ENCODE peak calls at places on chromosomes 1 and 21, in seven cellular contexts. C is H1, Q is K562, T is HepG2, S is SK-N-SH, Y is GM12878, W is GM12891. F is an unnamed sample.

GRCh38 chr1:87905651-87906050 is 577.0 kb downstream of the LMO4 start:
- DNase-seq in C (no peak), Q (no peak), T (no peak), S (no peak), Y (no peak), W (no peak), F (no peak)

GRCh38 chr1:41890841-41891311 is 27.8 kb downstream of the HIVEP3 start:
- DNase-seq in C (no peak), Q (no peak), T (no peak), S (peak; percentile 78), Y (no peak), W (no peak), F (no peak)

GRCh38 chr21:44800103-44800502 is 1.5 kb downstream of the UBE2G2 start:
- DNase-seq in C (no peak), Q (no peak), T (peak; percentile 63), S (peak; percentile 64), Y (no peak), W (no peak), F (no peak)

GRCh38 chr1:165763442-165763841 is 5.2 kb downstream of the TMCO1 start:
- DNase-seq in C (no peak), Q (no peak), T (no peak), S (no peak), Y (no peak), W (no peak), F (no peak)

GRCh38 chr1:59072017-59072947 is 224.6 kb upstream of the FGGY start:
- DNase-seq in C (no peak), Q (no peak), T (no peak), S (no peak), Y (no peak), W (no peak), F (no peak)

GRCh38 chr1:4769516-4770280 is 115.3 kb downstream of the AJAP1 start:
- DNase-seq in C (no peak), Q (no peak), T (no peak), S (no peak), Y (no peak), W (no peak), F (no peak)

GRCh38 chr1:7638078-7638477 is 133.0 kb upstream of the VAMP3 start:
- DNase-seq in C (no peak), Q (no peak), T (no peak), S (no peak), Y (no peak), W (no peak), F (no peak)

GRCh38 chr1:172344444-172344843 is 76.0 kb upstream of the C1orf105 start:
- DNase-seq in C (no peak), Q (no peak), T (no peak), S (no peak), Y (no peak), W (no peak), F (no peak)

GRCh38 chr1:223487514-223488259 is 94.5 kb downstream of the CCDC185 start:
- DNase-seq in C (no peak), Q (no peak), T (no peak), S (no peak), Y (no peak), W (no peak), F (no peak)

GRCh38 chr1:33420870-33421775 is 9.8 kb downstream of the PHC2 start:
- DNase-seq in C (no peak), Q (no peak), T (no peak), S (no peak), Y (no peak), W (no peak), F (no peak)

GRCh38 chr21:41112740-41113692 is 54.9 kb upstream of the BACE2 start:
- DNase-seq in C (no peak), Q (no peak), T (no peak), S (peak; percentile 23), Y (no peak), W (no peak), F (no peak)

GRCh38 chr1:227775841-227776240 is 39.6 kb upstream of the PRSS38 start:
- DNase-seq in C (no peak), Q (no peak), T (no peak), S (no peak), Y (no peak), W (no peak), F (no peak)

GRCh38 chr1:227776277-227776676 is 39.2 kb upstream of the PRSS38 start:
- DNase-seq in C (no peak), Q (no peak), T (no peak), S (no peak), Y (no peak), W (no peak), F (no peak)

GRCh38 chr1:227773558-227773957 is 38.3 kb downstream of the SNAP47 start:
- DNase-seq in C (no peak), Q (no peak), T (no peak), S (no peak), Y (no peak), W (no peak), F (no peak)

GRCh38 chr1:227774051-227774720 is 39.0 kb downstream of the SNAP47 start:
- DNase-seq in C (no peak), Q (no peak), T (no peak), S (no peak), Y (no peak), W (no peak), F (no peak)

DNA sequence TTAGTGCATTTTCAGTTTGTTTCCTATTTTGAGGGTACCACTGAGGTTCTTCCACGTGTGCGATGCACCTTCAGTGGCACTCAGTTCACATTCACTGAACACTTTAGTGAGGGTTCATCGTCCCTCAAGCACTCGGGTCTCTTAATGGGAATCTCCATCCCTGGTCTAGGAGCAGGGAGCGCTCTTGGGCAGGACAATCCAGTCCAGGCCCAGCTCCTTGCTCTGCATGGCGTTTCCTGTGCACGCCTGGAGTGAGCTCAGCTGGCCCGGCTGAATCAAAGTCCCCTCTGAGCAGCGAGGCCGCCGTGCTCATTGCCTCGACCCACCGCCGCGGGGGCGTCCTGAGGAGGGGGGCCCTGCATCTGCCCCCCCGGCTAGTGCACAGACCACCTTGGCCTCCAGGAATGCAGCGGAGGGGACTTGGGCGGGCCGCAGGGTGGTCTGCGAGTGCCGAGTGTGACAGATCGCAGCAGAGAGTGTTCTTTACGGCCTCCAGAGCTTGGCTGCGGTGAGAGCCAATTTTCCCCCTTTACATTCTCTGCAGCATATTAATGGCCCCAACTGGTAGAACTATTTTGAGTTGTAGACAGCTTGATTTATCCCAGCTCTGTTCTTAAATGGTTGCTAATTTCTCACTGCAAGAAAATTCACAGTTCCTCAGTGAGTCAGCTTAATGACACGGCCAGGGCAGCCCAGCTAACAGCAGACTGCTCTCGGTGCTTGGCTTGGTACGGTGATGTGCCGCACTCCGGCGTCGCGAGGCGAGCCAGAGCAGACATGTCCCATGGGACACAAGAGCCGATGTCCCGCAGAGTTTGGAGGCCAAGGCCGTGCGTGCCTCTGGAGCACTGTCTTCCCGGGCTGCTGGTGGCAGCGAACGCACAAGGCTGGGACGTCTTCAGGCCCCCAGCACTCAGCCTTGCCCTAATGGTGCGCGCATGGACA is 39.8 kb downstream of the SNAP47 start:
- DNase-seq in C (no peak), Q (no peak), T (no peak), S (no peak), Y (no peak), W (no peak), F (no peak)
- TF ChIP-seq POLR2AphosphoS5 in C (no peak), Q (no peak), T (no peak), S (no peak), Y (no peak), W (no peak), F (no peak)

GRCh38 chr21:31713115-31713514 is 18.8 kb downstream of the SCAF4 start:
- DNase-seq in C (no peak), Q (no peak), T (no peak), S (no peak), Y (no peak), W (no peak), F (no peak)

GRCh38 chr21:31707499-31707898 is 24.4 kb downstream of the SCAF4 start:
- DNase-seq in C (no peak), Q (no peak), T (no peak), S (no peak), Y (no peak), W (no peak), F (no peak)

GRCh38 chr21:31711745-31712144 is 20.2 kb downstream of the SCAF4 start:
- DNase-seq in C (no peak), Q (no peak), T (no peak), S (no peak), Y (no peak), W (no peak), F (no peak)

GRCh38 chr21:31711326-31711725 is 20.6 kb downstream of the SCAF4 start:
- DNase-seq in C (no peak), Q (no peak), T (no peak), S (no peak), Y (no peak), W (no peak), F (no peak)

DNA sequence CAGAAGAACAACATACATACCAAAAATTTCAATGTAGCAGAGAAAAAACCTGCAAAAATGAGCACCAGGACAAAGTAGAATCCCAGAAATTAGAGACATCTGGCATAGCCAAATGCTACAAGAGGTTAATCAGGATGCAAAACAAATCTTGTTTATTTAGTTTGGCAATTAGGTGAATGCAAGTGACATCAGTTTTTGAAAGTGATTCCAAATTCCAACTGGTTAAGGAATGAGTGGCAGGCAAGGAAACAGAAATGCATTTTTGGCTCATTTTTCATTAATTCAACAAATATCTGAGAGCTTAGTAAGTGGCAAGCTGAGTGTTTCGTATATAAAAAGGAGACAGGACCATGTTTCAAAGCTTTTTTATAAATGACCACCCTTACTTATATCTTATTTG is 21.3 kb downstream of the SCAF4 start:
- DNase-seq in C (no peak), Q (no peak), T (no peak), S (no peak), Y (no peak), W (no peak), F (no peak)
- TF ChIP-seq TAF1 in C (no peak), Q (no peak), T (no peak), S (no peak), Y (no peak), W (no peak), F (no peak)

DNA sequence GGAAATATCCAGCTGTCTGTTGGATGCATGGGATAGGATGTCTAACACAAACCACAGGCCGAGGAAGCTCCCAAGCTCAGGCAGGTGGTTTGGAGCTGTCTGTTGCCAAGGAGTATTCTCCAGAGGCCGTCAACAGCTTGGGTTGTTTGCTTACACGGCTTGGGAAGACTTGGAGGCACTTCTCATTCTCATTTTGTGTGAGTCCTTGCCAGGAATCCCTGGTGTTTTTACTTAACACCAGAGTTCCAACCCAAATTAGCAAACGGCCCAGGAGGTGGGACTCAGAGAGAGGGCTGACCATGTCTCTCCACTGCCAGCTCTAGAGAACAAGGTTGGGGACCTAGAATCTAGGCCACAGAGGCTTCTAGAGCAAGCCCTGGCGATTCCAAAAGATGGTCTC is 72.7 kb upstream of the FAM20B start:
- DNase-seq in C (no peak), Q (no peak), T (no peak), S (no peak), Y (no peak), W (no peak), F (no peak)
- TF ChIP-seq POLR2AphosphoS5 in C (no peak), Q (no peak), T (no peak), S (no peak), Y (no peak), W (no peak), F (no peak)

GRCh38 chr1:27153549-27153886 is 1.4 kb downstream of the SLC9A1 start:
- DNase-seq in C (no peak), Q (peak; percentile 7), T (no peak), S (no peak), Y (no peak), W (no peak), F (no peak)
- TF ChIP-seq TAF1 in C (no peak), Q (no peak), T (no peak), S (no peak), Y (no peak), W (no peak), F (no peak)

F was measured in GM12892.